ENCODE peak calls at places on chromosomes 6 and 20, in six cellular contexts. Q is uterus, S is neuronal stem cell, R is mesendoderm, T is fibroblast of lung, D is breast epithelium. F is an unnamed sample.

GRCh38 chr6:143408787-143409162 is 41.7 kb downstream of the ADAT2 start:
- DNase-seq in Q (no peak), S (no peak), R (no peak), T (no peak), D (no peak), F (no peak)

GRCh38 chr6:136073216-136073615 is 176.9 kb downstream of the MTFR2 start:
- DNase-seq in Q (no peak), S (no peak), R (no peak), T (no peak), D (no peak), F (no peak)

GRCh38 chr6:97133071-97133470 is 149.9 kb downstream of the MMS22L start:
- DNase-seq in Q (no peak), S (no peak), R (no peak), T (no peak), D (no peak), F (no peak)

GRCh38 chr6:91498576-91498975 is 911.7 kb upstream of the MAP3K7 start:
- DNase-seq in Q (no peak), S (no peak), R (no peak), T (no peak), D (no peak), F (no peak)

GRCh38 chr6:45801471-45802289 is 214.0 kb downstream of the CLIC5 start:
- DNase-seq in Q (no peak), S (no peak), R (no peak), T (no peak), D (no peak), F (no peak)

GRCh38 chr6:30042476-30042875 is 18.6 kb upstream of the POLR1H start:
- DNase-seq in Q (no peak), S (no peak), R (no peak), T (no peak), D (no peak), F (no peak)

GRCh38 chr6:12328701-12329100 is 38.5 kb downstream of the EDN1 start:
- DNase-seq in Q (no peak), S (no peak), R (no peak), T (no peak), D (no peak), F (no peak)

GRCh38 chr6:25586927-25587326 is 65.1 kb upstream of the SCGN start:
- DNase-seq in Q (no peak), S (no peak), R (no peak), T (no peak), D (no peak), F (no peak)

GRCh38 chr6:76885861-76886301 is 577.4 kb downstream of the HTR1B start:
- DNase-seq in Q (no peak), S (no peak), R (no peak), T (peak; percentile 41), D (no peak), F (no peak)

GRCh38 chr6:40326689-40327404 is 260.3 kb downstream of the LRFN2 start:
- DNase-seq in Q (no peak), S (no peak), R (no peak), T (no peak), D (no peak), F (no peak)

GRCh38 chr20:32231847-32232246 is 24.2 kb downstream of the POFUT1 start:
- DNase-seq in Q (no peak), S (no peak), R (no peak), T (no peak), D (no peak), F (no peak)

GRCh38 chr20:9458075-9458818 is 56.1 kb upstream of the LAMP5 start:
- DNase-seq in Q (no peak), S (no peak), R (peak; percentile 82), T (peak; percentile 47), D (no peak), F (no peak)

GRCh38 chr6:12637960-12638641 is 78.5 kb upstream of the PHACTR1 start:
- DNase-seq in Q (peak; percentile 13), S (peak; percentile 56), R (peak; percentile 95), T (peak; percentile 18), D (no peak), F (no peak)

GRCh38 chr6:89793586-89793985 is 26.0 kb downstream of the MDN1 start:
- DNase-seq in Q (no peak), S (no peak), R (no peak), T (no peak), D (no peak), F (no peak)

GRCh38 chr20:37336369-37337207 is 9.4 kb upstream of the SRC start:
- DNase-seq in Q (peak; percentile 75), S (no peak), R (no peak), T (no peak), D (no peak), F (no peak)
- H3K27ac ChIP-seq in Q (peak overlapping the region; percentile 86), S (no peak overlapping the region), R (no peak overlapping the region), T (no peak overlapping the region), D (peak overlapping the region; percentile 45), F (no peak overlapping the region)

GRCh38 chr6:116017546-116018276 is 43.0 kb downstream of the FRK start:
- DNase-seq in Q (no peak), S (no peak), R (no peak), T (no peak), D (no peak), F (no peak)
- H3K27ac ChIP-seq in Q (no peak overlapping the region), S (no peak overlapping the region), R (no peak overlapping the region), T (no peak overlapping the region), D (peak overlapping the region; percentile 30), F (peak overlapping the region; percentile 87)

GRCh38 chr6:110876170-110876773 is 1.7 kb downstream of the AMD1 start:
- DNase-seq in Q (peak; percentile 82), S (peak; percentile 86), R (peak; percentile 96), T (peak; percentile 96), D (peak; percentile 77), F (peak; percentile 44)

GRCh38 chr6:110877154-110877564 is 2.6 kb downstream of the AMD1 start:
- DNase-seq in Q (no peak), S (no peak), R (no peak), T (no peak), D (no peak), F (no peak)

GRCh38 chr6:110875548-110876169 is 1.1 kb downstream of the AMD1 start:
- DNase-seq in Q (peak; percentile 50), S (no peak), R (peak; percentile 65), T (peak; percentile 29), D (no peak), F (no peak)

GRCh38 chr6:110878751-110879539 is 4.4 kb downstream of the AMD1 start:
- DNase-seq in Q (no peak), S (no peak), R (peak; percentile 64), T (peak; percentile 67), D (no peak), F (peak; percentile 13)

GRCh38 chr6:110877569-110877968 is 3.0 kb downstream of the AMD1 start:
- DNase-seq in Q (no peak), S (no peak), R (no peak), T (no peak), D (no peak), F (no peak)
- H3K27ac ChIP-seq in Q (no peak overlapping the region), S (no peak overlapping the region), R (no peak overlapping the region), T (peak overlapping the region; percentile 87), D (peak overlapping the region; percentile 2), F (peak overlapping the region; percentile 92)

GRCh38 chr20:10706460-10706811 is 32.6 kb upstream of the JAG1 start:
- DNase-seq in Q (no peak), S (no peak), R (no peak), T (no peak), D (no peak), F (no peak)
- H3K27ac ChIP-seq in Q (no peak overlapping the region), S (no peak overlapping the region), R (no peak overlapping the region), T (no peak overlapping the region), D (no peak overlapping the region), F (no peak overlapping the region)

DNA sequence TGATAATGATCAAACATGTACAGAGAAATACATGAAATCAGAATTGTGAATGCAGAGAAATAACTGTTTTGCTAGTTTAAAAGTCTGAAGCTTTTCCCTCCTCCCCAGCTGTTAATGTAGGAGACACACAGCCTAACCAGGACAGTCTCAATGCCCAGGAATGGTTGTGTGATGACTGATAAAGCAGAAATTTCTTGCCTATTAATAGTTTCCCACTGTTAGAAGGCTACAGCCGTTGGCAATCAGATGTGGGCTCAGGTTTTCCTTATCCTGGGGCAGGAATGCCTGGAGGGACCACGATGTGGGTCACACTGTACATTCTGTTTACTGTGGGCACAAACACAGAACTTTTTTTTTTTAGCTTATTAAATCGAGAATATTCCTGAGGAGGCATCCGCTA is 1.9 kb downstream of the PPP1R3D start:
- DNase-seq in Q (no peak), S (no peak), R (no peak), T (peak; percentile 16), D (no peak), F (no peak)
- H3K27ac ChIP-seq in Q (no peak overlapping the region), S (no peak overlapping the region), R (no peak overlapping the region), T (no peak overlapping the region), D (peak overlapping the region; percentile 48), F (peak overlapping the region; percentile 39)

DNA sequence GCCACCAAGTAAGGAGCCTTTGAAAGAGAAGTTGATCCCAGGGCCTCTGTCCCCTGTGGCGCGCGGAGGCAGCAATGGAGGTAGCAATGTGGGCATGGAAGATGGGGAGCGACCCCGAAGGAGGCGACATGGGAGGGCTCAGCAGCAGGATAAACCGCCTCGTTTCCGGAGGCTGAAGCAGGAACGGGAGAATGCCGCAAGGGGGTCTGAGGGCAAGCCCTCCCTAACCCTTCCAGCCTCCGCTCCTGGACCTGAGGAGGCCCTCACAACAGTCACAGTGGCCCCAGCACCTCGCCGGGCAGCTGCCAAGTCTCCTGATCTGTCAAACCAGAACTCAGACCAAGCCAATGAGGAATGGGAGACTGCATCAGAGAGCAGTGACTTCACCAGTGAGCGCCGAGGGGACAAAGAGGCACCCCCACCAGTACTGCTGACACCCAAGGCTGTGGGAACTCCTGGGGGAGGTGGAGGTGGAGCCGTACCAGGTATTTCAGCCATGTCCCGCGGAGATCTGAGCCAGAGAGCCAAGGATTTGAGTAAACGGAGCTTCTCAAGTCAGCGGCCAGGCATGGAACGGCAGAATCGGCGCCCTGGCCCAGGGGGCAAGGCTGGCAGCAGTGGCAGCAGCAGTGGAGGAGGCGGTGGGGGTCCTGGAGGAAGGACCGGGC is 11.9 kb downstream of the PRRC2A start:
- DNase-seq in Q (no peak), S (no peak), R (no peak), T (no peak), D (no peak), F (no peak)
- H3K27ac ChIP-seq in Q (no peak overlapping the region), S (no peak overlapping the region), R (no peak overlapping the region), T (no peak overlapping the region), D (peak overlapping the region; percentile 55), F (no peak overlapping the region)

GRCh38 chr6:10409766-10410209 is 5.1 kb downstream of the TFAP2A start:
- DNase-seq in Q (no peak), S (no peak), R (peak; percentile 35), T (no peak), D (no peak), F (no peak)
- H3K27ac ChIP-seq in Q (no peak overlapping the region), S (no peak overlapping the region), R (no peak overlapping the region), T (no peak overlapping the region), D (peak overlapping the region; percentile 98), F (no peak overlapping the region)

F was measured in substantia nigra.